ENCODE peak calls at places on chromosomes 1 and 21, in four cellular contexts. One of them, this sample, is unnamed.

GRCh38 chr1:162145966-162146696 is 76.6 kb downstream of the NOS1AP start:
- DNase-seq in EL: no peak
- DNase-seq in activated naive CD4-positive, alpha-beta T cell: no peak
- DNase-seq in mucosa of descending colon: no peak
- DNase-seq in this sample: no peak

GRCh38 chr1:67760030-67760821 is 73.0 kb downstream of the GNG12 start:
- DNase-seq in activated naive CD4-positive, alpha-beta T cell: peak; percentile 12
- DNase-seq in mucosa of descending colon: peak; percentile 90
- DNase-seq in EL: peak; percentile 72
- DNase-seq in this sample: peak; percentile 15

GRCh38 chr1:70043806-70044205 is 161.6 kb downstream of the LRRC40 start:
- DNase-seq in mucosa of descending colon: peak; percentile 10
- DNase-seq in EL: peak; percentile 85
- DNase-seq in activated naive CD4-positive, alpha-beta T cell: no peak
- DNase-seq in this sample: no peak

GRCh38 chr1:233627376-233627775 is 13.5 kb downstream of the KCNK1 start:
- DNase-seq in mucosa of descending colon: no peak
- DNase-seq in EL: no peak
- DNase-seq in activated naive CD4-positive, alpha-beta T cell: no peak
- DNase-seq in this sample: no peak

GRCh38 chr1:218460367-218460766 is 115.2 kb downstream of the TGFB2 start:
- DNase-seq in EL: peak; percentile 77
- DNase-seq in activated naive CD4-positive, alpha-beta T cell: no peak
- DNase-seq in mucosa of descending colon: no peak
- DNase-seq in this sample: no peak

GRCh38 chr1:33096358-33097005 is 15.5 kb downstream of the AZIN2 start:
- DNase-seq in activated naive CD4-positive, alpha-beta T cell: no peak
- DNase-seq in mucosa of descending colon: no peak
- DNase-seq in EL: no peak
- DNase-seq in this sample: no peak

GRCh38 chr1:70486676-70487470 is 75.8 kb downstream of the CTH start:
- DNase-seq in EL: peak; percentile 90
- DNase-seq in activated naive CD4-positive, alpha-beta T cell: no peak
- DNase-seq in mucosa of descending colon: no peak
- DNase-seq in this sample: no peak

GRCh38 chr1:151047591-151047924 is at the start of gene C1orf56:
- DNase-seq in activated naive CD4-positive, alpha-beta T cell: peak; percentile 17
- DNase-seq in EL: peak; percentile 75
- DNase-seq in mucosa of descending colon: peak; percentile 70
- DNase-seq in this sample: no peak

GRCh38 chr21:33109574-33110339 is 39.8 kb downstream of the OLIG1 start:
- DNase-seq in EL: no peak
- DNase-seq in mucosa of descending colon: no peak
- DNase-seq in activated naive CD4-positive, alpha-beta T cell: no peak
- DNase-seq in this sample: no peak

GRCh38 chr1:205748398-205749093 is 1.4 kb downstream of the NUCKS1 start:
- DNase-seq in mucosa of descending colon: peak; percentile 41
- DNase-seq in activated naive CD4-positive, alpha-beta T cell: no peak
- DNase-seq in EL: peak; percentile 59
- DNase-seq in this sample: no peak

GRCh38 chr1:210123924-210124589 is 108.5 kb upstream of the SERTAD4 start:
- DNase-seq in EL: peak; percentile 68
- DNase-seq in activated naive CD4-positive, alpha-beta T cell: no peak
- DNase-seq in mucosa of descending colon: no peak
- DNase-seq in this sample: no peak

GRCh38 chr1:38451541-38451993 is 405.0 kb upstream of the POU3F1 start:
- DNase-seq in activated naive CD4-positive, alpha-beta T cell: no peak
- DNase-seq in mucosa of descending colon: no peak
- DNase-seq in EL: peak; percentile 30
- DNase-seq in this sample: no peak

GRCh38 chr1:27623327-27624212 is 11.4 kb downstream of the FGR start:
- DNase-seq in activated naive CD4-positive, alpha-beta T cell: no peak
- DNase-seq in mucosa of descending colon: no peak
- DNase-seq in EL: no peak
- DNase-seq in this sample: no peak

GRCh38 chr21:38359835-38360234 is 103.0 kb downstream of the KCNJ15 start:
- DNase-seq in mucosa of descending colon: no peak
- DNase-seq in activated naive CD4-positive, alpha-beta T cell: no peak
- DNase-seq in EL: no peak
- DNase-seq in this sample: no peak

GRCh38 chr1:116680752-116681151 is 13.2 kb upstream of the IGSF3 start:
- DNase-seq in EL: no peak
- DNase-seq in activated naive CD4-positive, alpha-beta T cell: no peak
- DNase-seq in mucosa of descending colon: no peak
- DNase-seq in this sample: no peak

GRCh38 chr1:220887868-220888664 is 8.8 kb downstream of the HLX start:
- DNase-seq in EL: peak; percentile 13
- DNase-seq in activated naive CD4-positive, alpha-beta T cell: no peak
- DNase-seq in mucosa of descending colon: no peak
- DNase-seq in this sample: no peak